ENCODE peak calls at places on chromosomes 5 and 9, in five cellular contexts. K, F, A, D and X are unnamed samples.

GRCh38 chr9:107980984-107981383 is 491.4 kb upstream of the KLF4 start:
- DNase-seq in D (no peak), A (no peak), K (no peak), F (no peak), X (no peak)

GRCh38 chr5:147216552-147217154 is 18.2 kb upstream of the STK32A start:
- DNase-seq in F (no peak), A (no peak), D (no peak), K (no peak), X (no peak)

GRCh38 chr5:38051711-38052508 is 206.4 kb upstream of the EGFLAM start:
- DNase-seq in A (no peak), D (no peak), K (no peak), F (no peak), X (no peak)

GRCh38 chr5:1540166-1540565 is 16.4 kb upstream of the LPCAT1 start:
- DNase-seq in A (no peak), F (no peak), D (no peak), K (no peak), X (no peak)

GRCh38 chr9:94713446-94714185 is 12.9 kb upstream of the AOPEP start:
- DNase-seq in A (no peak), F (no peak), K (no peak), D (no peak), X (no peak)

GRCh38 chr5:52985306-52985705 is 3.8 kb upstream of the ITGA2 start:
- DNase-seq in K (no peak), F (no peak), D (no peak), A (no peak), X (no peak)

GRCh38 chr5:43040287-43041098 is at the start of gene ANXA2R:
- DNase-seq in A (peak; percentile 93), K (peak; percentile 91), D (peak; percentile 75), F (peak; percentile 91), X (no peak)

GRCh38 chr5:65334077-65334476 is 147.6 kb downstream of the ADAMTS6 start:
- DNase-seq in K (no peak), F (peak; percentile 79), A (no peak), D (peak; percentile 74), X (no peak)

GRCh38 chr9:114592356-114592755 is 4.8 kb downstream of the ATP6V1G1 start:
- DNase-seq in F (no peak), D (no peak), K (peak; percentile 46), A (no peak), X (peak; percentile 51)

GRCh38 chr5:14510880-14511279 is 70.7 kb upstream of the OTULINL start:
- DNase-seq in D (no peak), F (no peak), K (no peak), A (no peak), X (no peak)

GRCh38 chr5:149605998-149606721 is 24.9 kb downstream of the ARHGEF37 start:
- DNase-seq in D (no peak), K (no peak), A (peak; percentile 67), F (no peak), X (no peak)

GRCh38 chr5:72818866-72819534 is 2.5 kb downstream of the TNPO1 start:
- DNase-seq in K (peak; percentile 55), F (peak; percentile 7), D (peak; percentile 77), A (peak; percentile 37), X (peak; percentile 46)

GRCh38 chr5:10266839-10267238 is 16.8 kb downstream of the CCT5 start:
- DNase-seq in K (no peak), F (no peak), D (no peak), A (no peak), X (no peak)

GRCh38 chr9:133539434-133539833 is 4.9 kb downstream of the ADAMTSL2 start:
- DNase-seq in D (no peak), F (no peak), K (no peak), A (no peak), X (no peak)

GRCh38 chr5:81233080-81233634 is at the start of gene CKMT2:
- DNase-seq in A (no peak), F (no peak), D (no peak), K (no peak), X (no peak)

GRCh38 chr5:143314664-143315063 is 88.8 kb downstream of the NR3C1 start:
- DNase-seq in D (no peak), K (no peak), A (no peak), F (no peak), X (no peak)